ENCODE peak calls at places on chromosome 3, in four cellular contexts. D is cardiac muscle cell, O is breast epithelium, T is HCT116. E is an unnamed sample.

GRCh38 chr3:126353694-126354321 is 3.4 kb downstream of the KLF15 start:
- DNase-seq in D (no peak), O (no peak), T (no peak), E (no peak)

GRCh38 chr3:186640473-186640818 is 247 bp downstream of the FETUB start:
- DNase-seq in D (no peak), O (peak; percentile 86), T (no peak), E (no peak)

GRCh38 chr3:50340404-50341329 is at the start of gene RASSF1:
- DNase-seq in D (no peak), O (no peak), T (no peak), E (peak; percentile 74)

GRCh38 chr3:86244897-86245296 is 746.1 kb downstream of the VGLL3 start:
- DNase-seq in D (peak; percentile 37), O (no peak), T (no peak), E (no peak)

GRCh38 chr3:170862618-170863374 is 7.2 kb downstream of the RPL22L1 start:
- DNase-seq in D (peak; percentile 39), O (no peak), T (no peak), E (no peak)

GRCh38 chr3:45715945-45716344 is 26.7 kb downstream of the SACM1L start:
- DNase-seq in D (no peak), O (no peak), T (no peak), E (no peak)

GRCh38 chr3:160992712-160993111 is 112.4 kb downstream of the B3GALNT1 start:
- DNase-seq in D (no peak), O (no peak), T (no peak), E (no peak)

GRCh38 chr3:70861855-70862254 is 549.4 kb upstream of the MDFIC2 start:
- DNase-seq in D (no peak), O (no peak), T (no peak), E (no peak)

GRCh38 chr3:52054689-52055511 is 1.5 kb downstream of the DUSP7 start:
- DNase-seq in D (peak; percentile 45), O (no peak), T (no peak), E (no peak)

GRCh38 chr3:165797551-165797950 is 39.7 kb downstream of the BCHE start:
- DNase-seq in D (no peak), O (no peak), T (no peak), E (no peak)

GRCh38 chr3:42176635-42177034 is 85.5 kb downstream of the TRAK1 start:
- DNase-seq in D (no peak), O (no peak), T (no peak), E (no peak)

GRCh38 chr3:141795311-141795710 is 32.1 kb downstream of the GRK7 start:
- DNase-seq in D (no peak), O (no peak), T (no peak), E (no peak)

GRCh38 chr3:134650431-134651346 is at the start of gene KY:
- DNase-seq in D (peak; percentile 68), O (no peak), T (no peak), E (peak; percentile 32)

GRCh38 chr3:152174876-152175575 is 93.7 kb upstream of the MBNL1 start:
- DNase-seq in D (no peak), O (no peak), T (no peak), E (no peak)

GRCh38 chr3:137792633-137793271 is 28.6 kb downstream of the SOX14 start:
- DNase-seq in D (peak; percentile 11), O (no peak), T (peak; percentile 34), E (peak; percentile 30)

GRCh38 chr3:177904661-177905060 is 631.6 kb upstream of the KCNMB2 start:
- DNase-seq in D (no peak), O (no peak), T (no peak), E (no peak)

GRCh38 chr3:130645261-130645660 is 101.4 kb downstream of the PIK3R4 start:
- DNase-seq in D (peak; percentile 20), O (no peak), T (no peak), E (no peak)

GRCh38 chr3:49928511-49929017 is 1.0 kb downstream of the MON1A start:
- DNase-seq in D (no peak), O (no peak), T (no peak), E (peak; percentile 91)

GRCh38 chr3:24199775-24200247 is 254.7 kb downstream of the NR1D2 start:
- DNase-seq in D (no peak), O (no peak), T (no peak), E (no peak)

GRCh38 chr3:119524931-119525662 is 26.8 kb downstream of the TIMMDC1 start:
- DNase-seq in D (peak; percentile 13), O (no peak), T (no peak), E (no peak)

GRCh38 chr3:30638685-30639412 is 32.4 kb downstream of the TGFBR2 start:
- DNase-seq in D (no peak), O (no peak), T (no peak), E (no peak)

GRCh38 chr3:77197408-77197807 is 157.5 kb downstream of the ROBO2 start:
- DNase-seq in D (no peak), O (no peak), T (no peak), E (no peak)

GRCh38 chr3:13788522-13789424 is 91.1 kb downstream of the WNT7A start:
- DNase-seq in D (no peak), O (no peak), T (no peak), E (no peak)

GRCh38 chr3:136444581-136444980 is 194.4 kb downstream of the PCCB start:
- DNase-seq in D (no peak), O (no peak), T (no peak), E (no peak)

GRCh38 chr3:124635169-124635539 is 95.1 kb upstream of the UMPS start:
- DNase-seq in D (no peak), O (no peak), T (no peak), E (no peak)

GRCh38 chr3:132464066-132464465 is 46.8 kb downstream of the DNAJC13 start:
- DNase-seq in D (no peak), O (no peak), T (no peak), E (no peak)

GRCh38 chr3:34174740-34175139 is 376.3 kb downstream of the PDCD6IP start:
- DNase-seq in D (no peak), O (no peak), T (no peak), E (no peak)

GRCh38 chr3:177606891-177607290 is 409.6 kb upstream of the TBL1XR1 start:
- DNase-seq in D (no peak), O (no peak), T (no peak), E (no peak)

GRCh38 chr3:131163-131889 is 65.2 kb upstream of the CHL1 start:
- DNase-seq in D (peak; percentile 3), O (no peak), T (no peak), E (no peak)

GRCh38 chr3:51024765-51025681 is 350.3 kb downstream of the DOCK3 start:
- DNase-seq in D (peak; percentile 10), O (peak; percentile 28), T (no peak), E (peak; percentile 59)

GRCh38 chr3:48459773-48460516 is 13.4 kb downstream of the ATRIP start:
- DNase-seq in D (no peak), O (peak; percentile 52), T (no peak), E (no peak)

DNA sequence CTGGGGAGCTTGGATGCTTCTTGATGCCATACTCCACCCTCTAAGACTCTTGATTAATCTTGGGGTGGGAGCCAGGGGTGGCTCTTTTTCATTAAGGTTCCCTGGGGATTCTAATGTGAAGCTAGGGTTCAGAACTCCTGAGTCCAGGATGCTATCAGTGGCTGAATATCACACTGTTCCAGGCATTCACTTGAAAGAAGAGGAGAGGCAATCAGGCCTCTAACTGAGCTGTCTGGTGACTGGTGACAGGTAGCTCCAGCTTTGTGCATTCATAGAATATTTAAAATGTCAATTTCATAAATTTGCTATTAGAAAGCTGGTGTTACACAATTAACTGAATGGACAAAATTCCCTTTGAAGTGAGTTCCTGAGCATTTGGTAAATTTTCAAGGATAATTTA is 139.0 kb downstream of the CHDH start:
- DNase-seq in D (peak; percentile 71), O (no peak), T (no peak), E (no peak)
- H3K4me1 ChIP-seq in D (peaks cover 87% of the 10 kb centered on the region), O (no peaks in the 10 kb centered on the region), T (no peaks in the 10 kb centered on the region), E (no peaks in the 10 kb centered on the region)

DNA sequence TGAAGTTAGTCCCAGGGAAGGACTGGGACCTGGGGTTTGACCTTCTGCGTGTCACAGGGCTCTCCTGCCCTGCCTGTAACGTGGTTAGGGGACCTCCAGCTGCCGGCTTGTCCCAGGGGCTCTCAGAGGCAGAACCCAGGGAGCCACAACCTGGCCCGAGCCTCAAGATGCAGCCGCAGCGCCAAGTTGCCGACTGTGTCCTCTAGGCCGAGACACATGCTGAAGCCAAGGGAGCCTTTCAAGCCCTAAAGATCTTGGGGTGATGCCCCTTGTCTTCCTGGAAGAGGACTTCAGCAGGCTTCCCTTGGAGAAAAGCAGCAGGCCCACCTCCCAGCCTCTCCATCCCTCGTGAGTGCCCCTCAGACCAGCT is 7.3 kb downstream of the DNAJB8 start:
- DNase-seq in D (no peak), O (no peak), T (no peak), E (no peak)
- H3K4me1 ChIP-seq in D (no peaks in the 10 kb centered on the region), O (no peaks in the 10 kb centered on the region), T (no peaks in the 10 kb centered on the region), E (no peaks in the 10 kb centered on the region)

GRCh38 chr3:113264249-113264648 is 52.9 kb downstream of the BOC start:
- DNase-seq in D (peak; percentile 34), O (no peak), T (no peak), E (no peak)

GRCh38 chr3:113264741-113265140 is 53.4 kb downstream of the BOC start:
- DNase-seq in D (no peak), O (no peak), T (no peak), E (no peak)

GRCh38 chr3:113263020-113263419 is 51.7 kb downstream of the BOC start:
- DNase-seq in D (no peak), O (peak; percentile 89), T (no peak), E (no peak)

GRCh38 chr3:113266738-113267137 is 55.4 kb downstream of the BOC start:
- DNase-seq in D (no peak), O (no peak), T (no peak), E (no peak)

GRCh38 chr3:113265281-113265680 is 53.9 kb downstream of the BOC start:
- DNase-seq in D (no peak), O (no peak), T (no peak), E (no peak)
- H3K4me1 ChIP-seq in D (peaks cover 6% of the 10 kb centered on the region), O (no peaks in the 10 kb centered on the region), T (no peaks in the 10 kb centered on the region), E (no peaks in the 10 kb centered on the region)

GRCh38 chr3:113649169-113649833 is 47.1 kb downstream of the USF3 start:
- DNase-seq in D (no peak), O (no peak), T (no peak), E (no peak)
- H3K4me1 ChIP-seq in D (no peaks in the 10 kb centered on the region), O (no peaks in the 10 kb centered on the region), T (no peaks in the 10 kb centered on the region), E (no peaks in the 10 kb centered on the region)